ENCODE peak calls at places on chromosome 10, in six cellular contexts. B, H, M, T, K and N are unnamed samples.
A peak's percentile ranks its signal among the peaks of the same experiment; 100 is the strongest.

GRCh38 chr10:117204316-117204715 is 7.0 kb downstream of the KCNK18 start:
- DNase-seq in B (no peak), K (no peak), T (no peak), H (no peak), M (no peak), N (no peak)

GRCh38 chr10:36116751-36117150 is 474.7 kb upstream of the FZD8 start:
- DNase-seq in M (no peak), B (no peak), T (no peak), H (no peak), K (no peak), N (no peak)

GRCh38 chr10:98758451-98758850 is 311.7 kb upstream of the HPS1 start:
- DNase-seq in B (no peak), K (no peak), T (no peak), H (no peak), M (no peak), N (no peak)

GRCh38 chr10:82981137-82981723 is 1106.2 kb downstream of the NRG3 start:
- DNase-seq in M (no peak), H (no peak), B (no peak), K (no peak), T (no peak), N (no peak)

GRCh38 chr10:70540089-70540788 is 61.7 kb downstream of the PALD1 start:
- DNase-seq in M (peak; percentile 18), H (peak; percentile 26), B (no peak), K (peak; percentile 58), T (no peak), N (no peak)

GRCh38 chr10:82397859-82398258 is 522.9 kb downstream of the NRG3 start:
- DNase-seq in K (no peak), H (no peak), T (no peak), B (no peak), M (no peak), N (no peak)

GRCh38 chr10:78783753-78784152 is 285.0 kb upstream of the ZMIZ1 start:
- DNase-seq in B (no peak), M (no peak), K (no peak), T (no peak), H (no peak), N (peak; percentile 15)

GRCh38 chr10:21078410-21079329 is 181.6 kb upstream of the NEBL start:
- DNase-seq in M (peak; percentile 61), H (peak; percentile 67), K (peak; percentile 55), T (peak; percentile 58), B (no peak), N (no peak)

GRCh38 chr10:70493660-70494234 is 15.2 kb downstream of the PALD1 start:
- DNase-seq in T (no peak), K (no peak), B (peak; percentile 22), M (no peak), H (no peak), N (no peak)

GRCh38 chr10:59388577-59388976 is 26.2 kb upstream of the FAM13C start:
- DNase-seq in T (no peak), H (no peak), B (no peak), M (no peak), K (no peak), N (no peak)

GRCh38 chr10:29578457-29578856 is 56.3 kb downstream of the SVIL start:
- DNase-seq in T (no peak), H (no peak), K (no peak), B (no peak), M (no peak), N (no peak)

GRCh38 chr10:13613519-13613918 is 26.8 kb downstream of the PRPF18 start:
- DNase-seq in H (peak; percentile 13), M (no peak), B (no peak), T (no peak), K (peak; percentile 13), N (no peak)
- TF ChIP-seq CTCF in H (no peak), M (peak; percentile 24), B (peak; percentile 39), T (no peak), K (peak; percentile 56), N (peak; percentile 29)

DNA sequence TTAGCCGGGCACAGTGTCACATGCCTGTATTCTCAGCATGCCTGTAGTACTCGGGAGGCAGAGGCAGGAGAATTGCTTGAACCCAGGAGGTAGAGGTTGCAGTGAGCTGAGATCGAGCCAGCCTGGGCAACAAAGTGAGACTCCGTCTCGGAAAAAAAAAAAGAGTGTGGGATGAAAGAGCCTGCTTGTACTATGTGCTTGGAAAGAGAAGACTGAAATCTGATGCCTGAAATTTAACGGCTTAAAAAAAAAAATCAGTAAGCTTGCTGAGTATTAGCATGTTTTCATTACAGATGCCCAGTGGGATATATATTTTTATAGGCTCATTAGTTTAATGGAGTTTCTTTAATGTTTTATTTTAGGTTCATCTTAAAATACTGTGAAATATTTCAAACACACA is 4.2 kb downstream of the NT5C2 start:
- DNase-seq in B (no peak), M (no peak), K (no peak), T (no peak), H (no peak), N (no peak)
- H3K27ac ChIP-seq in B (no peak overlapping the region), M (no peak overlapping the region), K (peak overlapping the region; percentile 50), T (no peak overlapping the region), H (no peak overlapping the region), N (no peak overlapping the region)

DNA sequence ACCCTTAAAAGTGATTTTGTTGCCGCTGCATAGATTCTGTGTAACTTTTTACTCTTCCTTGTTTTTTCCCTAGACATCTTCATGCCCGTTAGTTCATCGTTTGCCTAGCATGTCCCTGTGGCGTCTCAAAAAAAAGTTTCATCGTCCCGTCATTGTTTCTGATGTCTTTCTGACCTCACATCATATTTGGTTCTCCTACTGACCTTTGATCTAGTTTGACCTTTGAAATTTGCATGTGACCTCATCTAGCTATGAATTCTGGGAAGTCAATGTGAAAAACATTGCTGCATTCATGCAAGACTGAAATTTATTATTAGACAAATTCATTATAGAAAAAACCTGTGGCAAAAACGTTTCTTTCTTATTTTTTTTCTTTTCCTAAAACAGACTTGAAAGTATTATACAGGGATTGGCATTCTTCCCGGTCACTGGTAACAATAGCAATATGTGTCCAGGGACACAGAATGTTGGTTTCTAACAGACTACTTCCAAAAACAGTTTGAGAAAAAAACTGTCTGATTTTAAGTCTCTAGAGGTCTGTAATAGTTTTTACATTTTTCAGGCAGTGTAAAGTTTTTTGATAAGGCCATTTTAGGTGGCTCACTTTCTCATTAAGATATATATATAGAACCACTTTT is 280.9 kb downstream of the USP6NL start:
- DNase-seq in H (no peak), T (no peak), K (no peak), B (no peak), M (no peak), N (no peak)
- TF ChIP-seq CTCF in H (no peak), T (no peak), K (no peak), B (no peak), M (no peak), N (no peak)

GRCh38 chr10:123997486-123998196 is 95.8 kb downstream of the CHST15 start:
- DNase-seq in T (no peak), K (no peak), B (peak; percentile 57), H (peak; percentile 88), M (peak; percentile 10), N (peak; percentile 70)
- H3K27ac ChIP-seq in T (no peak overlapping the region), K (peak overlapping the region; percentile 87), B (no peak overlapping the region), H (peak overlapping the region; percentile 95), M (no peak overlapping the region), N (peak overlapping the region; percentile 24)

GRCh38 chr10:60594476-60595051 is 183.7 kb upstream of the CDK1 start:
- DNase-seq in H (no peak), K (no peak), B (no peak), M (no peak), T (no peak), N (no peak)
- TF ChIP-seq CTCF in H (no peak), K (no peak), B (no peak), M (no peak), T (no peak), N (no peak)

GRCh38 chr10:110818311-110819257 is 53.1 kb upstream of the PDCD4 start:
- DNase-seq in T (no peak), K (no peak), B (no peak), H (no peak), M (no peak), N (no peak)
- H3K27ac ChIP-seq in T (no peak overlapping the region), K (no peak overlapping the region), B (no peak overlapping the region), H (no peak overlapping the region), M (no peak overlapping the region), N (no peak overlapping the region)

GRCh38 chr10:106086391-106086790 is 1078.1 kb downstream of the SORCS1 start:
- DNase-seq in H (no peak), M (no peak), B (no peak), T (no peak), K (no peak), N (no peak)
- TF ChIP-seq CTCF in H (no peak), M (no peak), B (no peak), T (no peak), K (no peak), N (no peak)

GRCh38 chr10:72886596-72887522 is 6.7 kb upstream of the OIT3 start:
- DNase-seq in B (no peak), T (no peak), H (no peak), M (no peak), K (no peak), N (no peak)
- H3K27ac ChIP-seq in B (no peak overlapping the region), T (no peak overlapping the region), H (peak overlapping the region; percentile 71), M (no peak overlapping the region), K (no peak overlapping the region), N (no peak overlapping the region)

GRCh38 chr10:24869354-24870016 is 82.9 kb downstream of the PRTFDC1 start:
- DNase-seq in M (no peak), T (no peak), B (no peak), K (no peak), H (no peak), N (no peak)
- TF ChIP-seq CTCF in M (no peak), T (no peak), B (no peak), K (no peak), H (no peak), N (no peak)